ENCODE peak calls at places on chromosome 16, in eight cellular contexts. One of them, this sample, is unnamed.
A peak's percentile ranks its signal among the peaks of the same experiment; 100 is the strongest.

GRCh38 chr16:30521873-30522641 is 4.3 kb downstream of the ZNF768 start:
- DNase-seq in stimulated activated CD4-positive, alpha-beta T cell treated with anti-CD3 and anti-CD28 coated beads, Interleukin-4, amount 100 ng/mL, for 24 hours: no peak
- DNase-seq in AG10803: no peak
- DNase-seq in activated CD4-positive, alpha-beta T cell treated with anti-CD3 and anti-CD28 coated beads, Interleukin-2, amount 10 ng/mL, durations not matched to agents 7 days and 5 days: no peak
- DNase-seq in RWPE1: no peak
- DNase-seq in activated gamma-delta T cell treated with anti-CD3 and anti-CD28 coated beads, Interleukin-2, amount 50 U/mL, for 16 hours: no peak
- DNase-seq in omental fat pad: no peak
- DNase-seq in activated T-helper 1 cell treated with Interleukin-2 at 50 U/mL for 16 hours: no peak
- DNase-seq in this sample: no peak

GRCh38 chr16:81513204-81514040 is 68.8 kb downstream of the CMIP start:
- DNase-seq in stimulated activated CD4-positive, alpha-beta T cell treated with anti-CD3 and anti-CD28 coated beads, Interleukin-4, amount 100 ng/mL, for 24 hours: no peak
- DNase-seq in AG10803: peak; percentile 52
- DNase-seq in activated CD4-positive, alpha-beta T cell treated with anti-CD3 and anti-CD28 coated beads, Interleukin-2, amount 10 ng/mL, durations not matched to agents 7 days and 5 days: no peak
- DNase-seq in RWPE1: no peak
- DNase-seq in activated gamma-delta T cell treated with anti-CD3 and anti-CD28 coated beads, Interleukin-2, amount 50 U/mL, for 16 hours: no peak
- DNase-seq in omental fat pad: no peak
- DNase-seq in activated T-helper 1 cell treated with Interleukin-2 at 50 U/mL for 16 hours: no peak
- DNase-seq in this sample: no peak

GRCh38 chr16:49019081-49019633 is 262.5 kb downstream of the CBLN1 start:
- DNase-seq in stimulated activated CD4-positive, alpha-beta T cell treated with anti-CD3 and anti-CD28 coated beads, Interleukin-4, amount 100 ng/mL, for 24 hours: no peak
- DNase-seq in AG10803: peak; percentile 31
- DNase-seq in activated CD4-positive, alpha-beta T cell treated with anti-CD3 and anti-CD28 coated beads, Interleukin-2, amount 10 ng/mL, durations not matched to agents 7 days and 5 days: no peak
- DNase-seq in RWPE1: no peak
- DNase-seq in activated gamma-delta T cell treated with anti-CD3 and anti-CD28 coated beads, Interleukin-2, amount 50 U/mL, for 16 hours: no peak
- DNase-seq in omental fat pad: no peak
- DNase-seq in activated T-helper 1 cell treated with Interleukin-2 at 50 U/mL for 16 hours: no peak
- DNase-seq in this sample: no peak

GRCh38 chr16:83606486-83607030 is 201.2 kb upstream of the HSBP1 start:
- DNase-seq in stimulated activated CD4-positive, alpha-beta T cell treated with anti-CD3 and anti-CD28 coated beads, Interleukin-4, amount 100 ng/mL, for 24 hours: no peak
- DNase-seq in AG10803: no peak
- DNase-seq in activated CD4-positive, alpha-beta T cell treated with anti-CD3 and anti-CD28 coated beads, Interleukin-2, amount 10 ng/mL, durations not matched to agents 7 days and 5 days: no peak
- DNase-seq in RWPE1: no peak
- DNase-seq in activated gamma-delta T cell treated with anti-CD3 and anti-CD28 coated beads, Interleukin-2, amount 50 U/mL, for 16 hours: no peak
- DNase-seq in omental fat pad: no peak
- DNase-seq in activated T-helper 1 cell treated with Interleukin-2 at 50 U/mL for 16 hours: no peak
- DNase-seq in this sample: no peak

GRCh38 chr16:69048328-69049120 is 56.9 kb upstream of the HAS3 start:
- DNase-seq in stimulated activated CD4-positive, alpha-beta T cell treated with anti-CD3 and anti-CD28 coated beads, Interleukin-4, amount 100 ng/mL, for 24 hours: no peak
- DNase-seq in AG10803: no peak
- DNase-seq in activated CD4-positive, alpha-beta T cell treated with anti-CD3 and anti-CD28 coated beads, Interleukin-2, amount 10 ng/mL, durations not matched to agents 7 days and 5 days: no peak
- DNase-seq in RWPE1: no peak
- DNase-seq in activated gamma-delta T cell treated with anti-CD3 and anti-CD28 coated beads, Interleukin-2, amount 50 U/mL, for 16 hours: no peak
- DNase-seq in omental fat pad: no peak
- DNase-seq in activated T-helper 1 cell treated with Interleukin-2 at 50 U/mL for 16 hours: no peak
- DNase-seq in this sample: no peak

GRCh38 chr16:69833357-69833781 is 71.2 kb downstream of the WWP2 start:
- DNase-seq in stimulated activated CD4-positive, alpha-beta T cell treated with anti-CD3 and anti-CD28 coated beads, Interleukin-4, amount 100 ng/mL, for 24 hours: no peak
- DNase-seq in AG10803: peak; percentile 17
- DNase-seq in activated CD4-positive, alpha-beta T cell treated with anti-CD3 and anti-CD28 coated beads, Interleukin-2, amount 10 ng/mL, durations not matched to agents 7 days and 5 days: no peak
- DNase-seq in RWPE1: no peak
- DNase-seq in activated gamma-delta T cell treated with anti-CD3 and anti-CD28 coated beads, Interleukin-2, amount 50 U/mL, for 16 hours: no peak
- DNase-seq in omental fat pad: no peak
- DNase-seq in activated T-helper 1 cell treated with Interleukin-2 at 50 U/mL for 16 hours: no peak
- DNase-seq in this sample: no peak

GRCh38 chr16:75179208-75179607 is 27.8 kb downstream of the CTRB2 start:
- DNase-seq in stimulated activated CD4-positive, alpha-beta T cell treated with anti-CD3 and anti-CD28 coated beads, Interleukin-4, amount 100 ng/mL, for 24 hours: no peak
- DNase-seq in AG10803: no peak
- DNase-seq in activated CD4-positive, alpha-beta T cell treated with anti-CD3 and anti-CD28 coated beads, Interleukin-2, amount 10 ng/mL, durations not matched to agents 7 days and 5 days: no peak
- DNase-seq in RWPE1: no peak
- DNase-seq in activated gamma-delta T cell treated with anti-CD3 and anti-CD28 coated beads, Interleukin-2, amount 50 U/mL, for 16 hours: no peak
- DNase-seq in omental fat pad: no peak
- DNase-seq in activated T-helper 1 cell treated with Interleukin-2 at 50 U/mL for 16 hours: no peak
- DNase-seq in this sample: no peak

GRCh38 chr16:31695667-31696066 is 168.0 kb downstream of the AHSP start:
- DNase-seq in stimulated activated CD4-positive, alpha-beta T cell treated with anti-CD3 and anti-CD28 coated beads, Interleukin-4, amount 100 ng/mL, for 24 hours: peak; percentile 33
- DNase-seq in AG10803: no peak
- DNase-seq in activated CD4-positive, alpha-beta T cell treated with anti-CD3 and anti-CD28 coated beads, Interleukin-2, amount 10 ng/mL, durations not matched to agents 7 days and 5 days: peak; percentile 85
- DNase-seq in RWPE1: no peak
- DNase-seq in activated gamma-delta T cell treated with anti-CD3 and anti-CD28 coated beads, Interleukin-2, amount 50 U/mL, for 16 hours: no peak
- DNase-seq in omental fat pad: no peak
- DNase-seq in activated T-helper 1 cell treated with Interleukin-2 at 50 U/mL for 16 hours: peak; percentile 25
- DNase-seq in this sample: no peak

GRCh38 chr16:89823087-89823823 is 5.0 kb upstream of the SPIRE2 start:
- DNase-seq in stimulated activated CD4-positive, alpha-beta T cell treated with anti-CD3 and anti-CD28 coated beads, Interleukin-4, amount 100 ng/mL, for 24 hours: no peak
- DNase-seq in AG10803: no peak
- DNase-seq in activated CD4-positive, alpha-beta T cell treated with anti-CD3 and anti-CD28 coated beads, Interleukin-2, amount 10 ng/mL, durations not matched to agents 7 days and 5 days: no peak
- DNase-seq in RWPE1: no peak
- DNase-seq in activated gamma-delta T cell treated with anti-CD3 and anti-CD28 coated beads, Interleukin-2, amount 50 U/mL, for 16 hours: no peak
- DNase-seq in omental fat pad: no peak
- DNase-seq in activated T-helper 1 cell treated with Interleukin-2 at 50 U/mL for 16 hours: no peak
- DNase-seq in this sample: no peak

GRCh38 chr16:4700380-4700996 is 7.1 kb downstream of the NUDT16L1 start:
- DNase-seq in stimulated activated CD4-positive, alpha-beta T cell treated with anti-CD3 and anti-CD28 coated beads, Interleukin-4, amount 100 ng/mL, for 24 hours: no peak
- DNase-seq in AG10803: no peak
- DNase-seq in activated CD4-positive, alpha-beta T cell treated with anti-CD3 and anti-CD28 coated beads, Interleukin-2, amount 10 ng/mL, durations not matched to agents 7 days and 5 days: peak; percentile 62
- DNase-seq in RWPE1: no peak
- DNase-seq in activated gamma-delta T cell treated with anti-CD3 and anti-CD28 coated beads, Interleukin-2, amount 50 U/mL, for 16 hours: no peak
- DNase-seq in omental fat pad: no peak
- DNase-seq in activated T-helper 1 cell treated with Interleukin-2 at 50 U/mL for 16 hours: peak; percentile 24
- DNase-seq in this sample: no peak

This sample was measured in GOT3.